ENCODE peak calls at places on chromosomes 16 and 17, in nine cellular contexts. One of them, this sample, is unnamed.

GRCh38 chr17:11628831-11629230 is 30.6 kb downstream of the DNAH9 start:
- DNase-seq in K562: no peak
- DNase-seq in adrenal gland: no peak
- DNase-seq in transverse colon: no peak
- DNase-seq in ovary: no peak
- DNase-seq in breast epithelium: no peak
- DNase-seq in upper lobe of left lung: no peak
- DNase-seq in right lobe of liver: no peak
- DNase-seq in HCT116: no peak
- DNase-seq in this sample: no peak

GRCh38 chr17:44599298-44600175 is 42.3 kb downstream of the FZD2 start:
- DNase-seq in adrenal gland: peak
- DNase-seq in ovary: peak
- DNase-seq in right lobe of liver: no peak
- DNase-seq in breast epithelium: peak
- DNase-seq in upper lobe of left lung: no peak
- DNase-seq in K562: peak
- DNase-seq in transverse colon: peak
- DNase-seq in HCT116: no peak
- DNase-seq in this sample: no peak

GRCh38 chr16:86039606-86040005 is 140.6 kb downstream of the IRF8 start:
- DNase-seq in K562: no peak
- DNase-seq in right lobe of liver: peak
- DNase-seq in breast epithelium: no peak
- DNase-seq in adrenal gland: no peak
- DNase-seq in HCT116: no peak
- DNase-seq in upper lobe of left lung: peak
- DNase-seq in ovary: peak
- DNase-seq in transverse colon: no peak
- DNase-seq in this sample: no peak

GRCh38 chr16:2075631-2076030 is 27.8 kb downstream of the TSC2 start:
- DNase-seq in breast epithelium: no peak
- DNase-seq in K562: no peak
- DNase-seq in HCT116: no peak
- DNase-seq in right lobe of liver: no peak
- DNase-seq in adrenal gland: no peak
- DNase-seq in upper lobe of left lung: peak
- DNase-seq in ovary: no peak
- DNase-seq in transverse colon: no peak
- DNase-seq in this sample: no peak

GRCh38 chr17:30905742-30906100 is 317 bp downstream of the TEFM start:
- DNase-seq in right lobe of liver: no peak
- DNase-seq in upper lobe of left lung: no peak
- DNase-seq in breast epithelium: no peak
- DNase-seq in HCT116: peak
- DNase-seq in transverse colon: peak
- DNase-seq in ovary: no peak
- DNase-seq in adrenal gland: no peak
- DNase-seq in K562: peak
- DNase-seq in this sample: no peak

GRCh38 chr16:10961231-10961630 is 16.9 kb downstream of the CLEC16A start:
- DNase-seq in right lobe of liver: no peak
- DNase-seq in K562: no peak
- DNase-seq in adrenal gland: peak
- DNase-seq in ovary: no peak
- DNase-seq in transverse colon: no peak
- DNase-seq in HCT116: no peak
- DNase-seq in upper lobe of left lung: no peak
- DNase-seq in breast epithelium: no peak
- DNase-seq in this sample: no peak

GRCh38 chr16:57801856-57802634 is at the start of gene KIFC3:
- DNase-seq in ovary: peak
- DNase-seq in transverse colon: peak
- DNase-seq in K562: peak
- DNase-seq in breast epithelium: no peak
- DNase-seq in HCT116: no peak
- DNase-seq in adrenal gland: peak
- DNase-seq in right lobe of liver: peak
- DNase-seq in upper lobe of left lung: peak
- DNase-seq in this sample: peak

GRCh38 chr17:12180644-12181261 is 160.1 kb downstream of the MAP2K4 start:
- DNase-seq in transverse colon: peak
- DNase-seq in breast epithelium: no peak
- DNase-seq in upper lobe of left lung: no peak
- DNase-seq in right lobe of liver: no peak
- DNase-seq in K562: peak
- DNase-seq in HCT116: peak
- DNase-seq in adrenal gland: no peak
- DNase-seq in ovary: no peak
- DNase-seq in this sample: no peak

GRCh38 chr16:46884513-46885293 is 541 bp downstream of the GPT2 start:
- DNase-seq in upper lobe of left lung: no peak
- DNase-seq in HCT116: no peak
- DNase-seq in breast epithelium: no peak
- DNase-seq in adrenal gland: no peak
- DNase-seq in ovary: no peak
- DNase-seq in transverse colon: peak
- DNase-seq in right lobe of liver: no peak
- DNase-seq in K562: no peak
- DNase-seq in this sample: no peak

GRCh38 chr16:49639739-49640388 is 216.0 kb downstream of the ZNF423 start:
- DNase-seq in breast epithelium: no peak
- DNase-seq in upper lobe of left lung: peak
- DNase-seq in transverse colon: no peak
- DNase-seq in K562: no peak
- DNase-seq in HCT116: no peak
- DNase-seq in adrenal gland: peak
- DNase-seq in ovary: peak
- DNase-seq in right lobe of liver: no peak
- DNase-seq in this sample: no peak

GRCh38 chr17:68399638-68400403 is 57.5 kb downstream of the WIPI1 start:
- DNase-seq in upper lobe of left lung: no peak
- DNase-seq in K562: no peak
- DNase-seq in ovary: no peak
- DNase-seq in adrenal gland: peak
- DNase-seq in transverse colon: peak
- DNase-seq in HCT116: no peak
- DNase-seq in breast epithelium: no peak
- DNase-seq in right lobe of liver: peak
- DNase-seq in this sample: no peak

GRCh38 chr16:75288596-75289120 is 37.2 kb upstream of the BCAR1 start:
- DNase-seq in ovary: no peak
- DNase-seq in HCT116: no peak
- DNase-seq in upper lobe of left lung: no peak
- DNase-seq in adrenal gland: no peak
- DNase-seq in breast epithelium: no peak
- DNase-seq in K562: no peak
- DNase-seq in right lobe of liver: no peak
- DNase-seq in transverse colon: no peak
- DNase-seq in this sample: no peak

GRCh38 chr17:49603720-49604119 is 28.0 kb downstream of the NXPH3 start:
- DNase-seq in right lobe of liver: no peak
- DNase-seq in upper lobe of left lung: no peak
- DNase-seq in transverse colon: no peak
- DNase-seq in breast epithelium: no peak
- DNase-seq in adrenal gland: no peak
- DNase-seq in ovary: no peak
- DNase-seq in HCT116: no peak
- DNase-seq in K562: no peak
- DNase-seq in this sample: no peak

GRCh38 chr16:53881371-53881770 is 177.4 kb downstream of the FTO start:
- DNase-seq in K562: no peak
- DNase-seq in upper lobe of left lung: no peak
- DNase-seq in HCT116: peak
- DNase-seq in adrenal gland: no peak
- DNase-seq in breast epithelium: no peak
- DNase-seq in right lobe of liver: no peak
- DNase-seq in transverse colon: no peak
- DNase-seq in ovary: no peak
- DNase-seq in this sample: no peak

DNA sequence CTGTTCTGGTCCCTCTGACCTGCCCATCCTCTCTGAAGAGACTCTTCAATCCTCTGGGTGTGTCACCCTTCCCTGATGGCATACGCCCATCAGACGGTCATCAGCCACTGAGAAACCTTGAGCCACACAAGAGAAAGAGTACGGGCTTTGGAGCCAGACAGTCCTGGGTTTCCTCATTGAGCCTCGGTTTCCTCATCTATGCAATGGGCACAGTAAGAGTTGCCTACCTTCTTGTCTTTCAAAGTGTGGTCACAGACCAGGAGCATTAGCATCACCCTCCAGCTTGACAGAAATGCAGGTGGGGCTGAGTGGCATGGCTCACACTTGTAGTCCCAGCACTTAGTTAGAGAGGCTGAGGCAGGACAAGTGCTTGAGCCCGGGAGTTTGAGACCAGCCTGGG is 26.1 kb upstream of the MEAK7 start:
- DNase-seq in HCT116: no peak
- DNase-seq in right lobe of liver: no peak
- DNase-seq in ovary: no peak
- DNase-seq in K562: no peak
- DNase-seq in adrenal gland: no peak
- DNase-seq in upper lobe of left lung: no peak
- DNase-seq in transverse colon: no peak
- DNase-seq in breast epithelium: no peak
- DNase-seq in this sample: no peak
- TF ChIP-seq POLR2A in HCT116: no peak
- TF ChIP-seq POLR2A in right lobe of liver: no peak
- TF ChIP-seq POLR2A in ovary: no peak
- TF ChIP-seq POLR2A in K562: no peak
- TF ChIP-seq POLR2A in adrenal gland: no peak
- TF ChIP-seq POLR2A in upper lobe of left lung: no peak
- TF ChIP-seq POLR2A in transverse colon: no peak
- TF ChIP-seq POLR2A in breast epithelium: no peak
- TF ChIP-seq POLR2A in this sample: no peak

GRCh38 chr16:84821179-84821578 is 1.4 kb downstream of the CRISPLD2 start:
- DNase-seq in right lobe of liver: no peak
- DNase-seq in transverse colon: no peak
- DNase-seq in adrenal gland: no peak
- DNase-seq in HCT116: no peak
- DNase-seq in breast epithelium: no peak
- DNase-seq in K562: no peak
- DNase-seq in ovary: no peak
- DNase-seq in upper lobe of left lung: no peak
- DNase-seq in this sample: no peak

GRCh38 chr16:84823926-84824325 is 4.1 kb downstream of the CRISPLD2 start:
- DNase-seq in transverse colon: no peak
- DNase-seq in ovary: no peak
- DNase-seq in HCT116: no peak
- DNase-seq in upper lobe of left lung: no peak
- DNase-seq in adrenal gland: no peak
- DNase-seq in K562: no peak
- DNase-seq in breast epithelium: no peak
- DNase-seq in right lobe of liver: no peak
- DNase-seq in this sample: no peak

GRCh38 chr16:84821728-84822676 is 2.2 kb downstream of the CRISPLD2 start:
- DNase-seq in upper lobe of left lung: no peak
- DNase-seq in ovary: no peak
- DNase-seq in adrenal gland: no peak
- DNase-seq in right lobe of liver: no peak
- DNase-seq in K562: no peak
- DNase-seq in breast epithelium: no peak
- DNase-seq in HCT116: no peak
- DNase-seq in transverse colon: no peak
- DNase-seq in this sample: no peak

GRCh38 chr16:84823484-84823883 is 3.7 kb downstream of the CRISPLD2 start:
- DNase-seq in adrenal gland: no peak
- DNase-seq in right lobe of liver: no peak
- DNase-seq in HCT116: no peak
- DNase-seq in ovary: no peak
- DNase-seq in breast epithelium: no peak
- DNase-seq in upper lobe of left lung: no peak
- DNase-seq in K562: no peak
- DNase-seq in transverse colon: no peak
- DNase-seq in this sample: no peak

GRCh38 chr16:84822990-84823389 is 3.2 kb downstream of the CRISPLD2 start:
- DNase-seq in right lobe of liver: no peak
- DNase-seq in ovary: no peak
- DNase-seq in breast epithelium: no peak
- DNase-seq in HCT116: no peak
- DNase-seq in adrenal gland: no peak
- DNase-seq in transverse colon: no peak
- DNase-seq in K562: no peak
- DNase-seq in upper lobe of left lung: no peak
- DNase-seq in this sample: no peak
- H3K4me3 ChIP-seq in right lobe of liver: no peak
- H3K4me3 ChIP-seq in ovary: peak
- H3K4me3 ChIP-seq in breast epithelium: peak
- H3K4me3 ChIP-seq in HCT116: no peak
- H3K4me3 ChIP-seq in adrenal gland: no peak
- H3K4me3 ChIP-seq in transverse colon: peak
- H3K4me3 ChIP-seq in K562: no peak
- H3K4me3 ChIP-seq in upper lobe of left lung: no peak
- H3K4me3 ChIP-seq in this sample: no peak

GRCh38 chr17:81577278-81578000 is 25.3 kb upstream of the FAAP100 start:
- DNase-seq in transverse colon: no peak
- DNase-seq in adrenal gland: no peak
- DNase-seq in upper lobe of left lung: no peak
- DNase-seq in K562: no peak
- DNase-seq in HCT116: no peak
- DNase-seq in right lobe of liver: no peak
- DNase-seq in ovary: no peak
- DNase-seq in breast epithelium: no peak
- DNase-seq in this sample: no peak
- TF ChIP-seq CTCF in transverse colon: no peak
- TF ChIP-seq CTCF in adrenal gland: no peak
- TF ChIP-seq CTCF in upper lobe of left lung: no peak
- TF ChIP-seq CTCF in K562: no peak
- TF ChIP-seq CTCF in HCT116: no peak
- TF ChIP-seq CTCF in right lobe of liver: no peak
- TF ChIP-seq CTCF in ovary: no peak
- TF ChIP-seq CTCF in breast epithelium: no peak
- TF ChIP-seq CTCF in this sample: no peak

GRCh38 chr17:75457047-75457654 is 716 bp downstream of the TMEM94 start:
- DNase-seq in right lobe of liver: no peak
- DNase-seq in HCT116: no peak
- DNase-seq in transverse colon: no peak
- DNase-seq in breast epithelium: no peak
- DNase-seq in ovary: peak
- DNase-seq in K562: no peak
- DNase-seq in upper lobe of left lung: peak
- DNase-seq in adrenal gland: peak
- DNase-seq in this sample: no peak

GRCh38 chr17:75459246-75459589 is 2.8 kb downstream of the TMEM94 start:
- DNase-seq in breast epithelium: no peak
- DNase-seq in upper lobe of left lung: no peak
- DNase-seq in adrenal gland: no peak
- DNase-seq in transverse colon: peak
- DNase-seq in K562: no peak
- DNase-seq in ovary: no peak
- DNase-seq in HCT116: no peak
- DNase-seq in right lobe of liver: no peak
- DNase-seq in this sample: no peak

GRCh38 chr17:75456417-75457046 is at the start of gene TMEM94:
- DNase-seq in transverse colon: peak
- DNase-seq in K562: peak
- DNase-seq in HCT116: peak
- DNase-seq in upper lobe of left lung: peak
- DNase-seq in breast epithelium: peak
- DNase-seq in right lobe of liver: peak
- DNase-seq in ovary: peak
- DNase-seq in adrenal gland: peak
- DNase-seq in this sample: peak

GRCh38 chr17:75460295-75460694 is 3.9 kb downstream of the TMEM94 start:
- DNase-seq in K562: no peak
- DNase-seq in upper lobe of left lung: no peak
- DNase-seq in ovary: no peak
- DNase-seq in right lobe of liver: no peak
- DNase-seq in adrenal gland: no peak
- DNase-seq in transverse colon: no peak
- DNase-seq in breast epithelium: no peak
- DNase-seq in HCT116: no peak
- DNase-seq in this sample: no peak

GRCh38 chr17:75459590-75460267 is 3.3 kb downstream of the TMEM94 start:
- DNase-seq in adrenal gland: no peak
- DNase-seq in HCT116: no peak
- DNase-seq in upper lobe of left lung: no peak
- DNase-seq in K562: no peak
- DNase-seq in breast epithelium: peak
- DNase-seq in transverse colon: peak
- DNase-seq in ovary: no peak
- DNase-seq in right lobe of liver: no peak
- DNase-seq in this sample: peak
- TF ChIP-seq POLR2A in adrenal gland: peak
- TF ChIP-seq POLR2A in HCT116: no peak
- TF ChIP-seq POLR2A in upper lobe of left lung: no peak
- TF ChIP-seq POLR2A in K562: no peak
- TF ChIP-seq POLR2A in breast epithelium: no peak
- TF ChIP-seq POLR2A in transverse colon: peak
- TF ChIP-seq POLR2A in ovary: no peak
- TF ChIP-seq POLR2A in right lobe of liver: no peak
- TF ChIP-seq POLR2A in this sample: no peak